ENCODE peak calls at places on chromosomes 3 and 15, in four cellular contexts. B is WTC11, P is K562, J is SK-N-SH. H is an unnamed sample.
A peak's percentile ranks its signal among the peaks of the same experiment; 100 is the strongest.

GRCh38 chr15:83209333-83209732 is 1.7 kb upstream of the HDGFL3 start:
- DNase-seq in J (no peak), P (no peak), B (peak; percentile 16), H (no peak)

GRCh38 chr3:126527455-126528211 is 3.7 kb downstream of the CHST13 start:
- DNase-seq in B (peak; percentile 39), P (no peak), J (no peak), H (no peak)

GRCh38 chr3:86985427-86985826 is 5.5 kb downstream of the VGLL3 start:
- DNase-seq in B (no peak), P (no peak), J (no peak), H (no peak)

GRCh38 chr15:45180201-45180600 is 7.6 kb downstream of the SHF start:
- DNase-seq in B (no peak), P (no peak), J (peak; percentile 5), H (no peak)

GRCh38 chr15:92899910-92900711 is at the start of gene CHD2:
- DNase-seq in J (peak; percentile 84), P (peak; percentile 83), B (peak; percentile 79), H (peak; percentile 82)

GRCh38 chr3:131107637-131108433 is 81.2 kb downstream of the NEK11 start:
- DNase-seq in B (no peak), J (no peak), P (no peak), H (no peak)

GRCh38 chr15:97521894-97522293 is 438.6 kb upstream of the ARRDC4 start:
- DNase-seq in P (no peak), B (peak; percentile 11), J (no peak), H (no peak)

GRCh38 chr15:78624651-78625590 is 4.1 kb upstream of the CHRNA3 start:
- DNase-seq in B (no peak), P (no peak), J (no peak), H (no peak)

GRCh38 chr3:46680298-46680826 is 13.1 kb downstream of the ALS2CL start:
- DNase-seq in J (no peak), P (no peak), B (no peak), H (no peak)

GRCh38 chr3:141648055-141648910 is 89.8 kb upstream of the RNF7 start:
- DNase-seq in J (no peak), B (no peak), P (no peak), H (no peak)

GRCh38 chr3:126612464-126613205 is 42.3 kb downstream of the TXNRD3 start:
- DNase-seq in B (no peak), J (peak; percentile 62), P (no peak), H (no peak)

DNA sequence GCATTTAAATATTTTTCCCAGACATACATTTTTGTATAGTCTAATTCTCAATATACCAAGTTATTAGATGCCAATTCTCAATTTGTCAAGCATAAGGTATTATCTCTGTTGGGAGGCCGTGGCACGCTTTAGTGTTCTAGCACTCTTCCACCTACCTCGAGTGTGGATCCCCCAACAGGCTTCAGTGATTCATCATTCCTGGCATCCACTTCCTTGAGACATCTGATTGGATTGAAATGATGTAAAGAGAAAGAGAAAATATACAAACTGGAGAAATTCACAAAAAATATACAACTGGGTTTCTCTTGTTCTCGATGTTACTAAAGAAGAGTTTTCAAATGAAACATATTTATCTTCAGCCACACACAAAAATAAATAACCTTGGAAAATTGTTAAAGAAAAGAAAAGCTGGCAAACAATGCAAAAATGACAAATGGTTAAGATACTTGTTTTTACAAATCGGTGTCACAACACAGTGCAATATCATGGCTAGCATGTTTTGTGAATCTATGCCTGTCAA is 218.0 kb upstream of the CDIN1 start:
- DNase-seq in J (no peak), B (no peak), P (no peak), H (no peak)
- TF ChIP-seq USF1 in J (no peak), B (no peak), P (no peak), H (no peak)

DNA sequence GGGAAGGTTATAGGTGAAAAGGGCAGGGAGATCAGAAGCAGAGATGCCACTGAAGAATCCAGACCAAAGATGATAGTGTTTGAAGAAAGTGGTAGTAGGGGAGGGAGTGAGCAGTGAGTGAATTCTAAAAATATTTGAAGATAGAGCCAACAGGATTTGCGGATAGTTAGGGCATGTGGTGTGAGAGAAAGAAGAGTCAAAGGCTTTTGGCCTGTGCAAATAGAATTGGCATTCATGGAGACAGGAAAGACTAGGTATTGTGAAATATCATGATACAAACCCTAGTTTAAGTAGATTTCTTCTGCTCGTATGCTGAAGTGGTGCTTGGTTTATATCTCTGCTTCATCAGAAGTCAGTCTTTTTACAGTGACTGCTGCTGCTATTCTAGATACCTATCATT is 224.2 kb upstream of the CFAP20DC start:
- DNase-seq in P (no peak), B (no peak), J (no peak), H (no peak)
- TF ChIP-seq USF1 in P (no peak), B (no peak), J (no peak), H (no peak)

DNA sequence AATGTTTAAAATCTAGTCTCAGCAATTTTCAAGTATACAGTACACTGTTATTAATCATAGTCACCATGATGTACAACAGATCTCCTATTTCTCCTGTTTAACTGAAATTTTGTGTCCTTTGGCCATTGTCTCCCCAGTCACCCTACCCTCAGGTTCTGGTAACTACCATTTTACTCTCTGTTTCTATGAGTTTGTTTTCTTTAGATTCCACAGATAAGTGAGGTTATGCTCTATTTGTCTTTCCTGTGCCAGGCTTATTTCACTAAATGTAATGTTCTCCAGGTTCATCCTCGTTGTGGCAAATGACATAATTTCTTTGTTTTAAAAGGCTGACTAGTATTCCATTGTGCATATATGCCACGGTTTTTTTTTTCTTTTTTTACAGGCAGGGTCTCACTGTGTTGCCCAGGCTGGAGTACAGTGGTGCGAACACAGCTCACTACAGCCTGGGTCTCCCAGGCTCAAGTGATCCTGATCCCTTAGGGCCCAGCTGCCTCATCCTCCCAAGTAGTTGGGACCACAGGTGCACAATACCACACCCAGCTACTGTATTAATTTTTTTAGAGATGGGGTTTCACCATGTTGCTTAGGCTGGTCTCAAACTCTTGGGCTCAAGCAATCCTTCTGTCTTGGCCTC is 50.0 kb downstream of the RAB7A start:
- DNase-seq in P (no peak), B (no peak), J (peak; percentile 49), H (no peak)
- TF ChIP-seq USF1 in P (no peak), B (no peak), J (no peak), H (no peak)

GRCh38 chr15:100284701-100285100 is 57.1 kb downstream of the ADAMTS17 start:
- DNase-seq in P (no peak), J (no peak), B (no peak), H (no peak)
- TF ChIP-seq USF1 in P (no peak), J (no peak), B (no peak), H (no peak)

DNA sequence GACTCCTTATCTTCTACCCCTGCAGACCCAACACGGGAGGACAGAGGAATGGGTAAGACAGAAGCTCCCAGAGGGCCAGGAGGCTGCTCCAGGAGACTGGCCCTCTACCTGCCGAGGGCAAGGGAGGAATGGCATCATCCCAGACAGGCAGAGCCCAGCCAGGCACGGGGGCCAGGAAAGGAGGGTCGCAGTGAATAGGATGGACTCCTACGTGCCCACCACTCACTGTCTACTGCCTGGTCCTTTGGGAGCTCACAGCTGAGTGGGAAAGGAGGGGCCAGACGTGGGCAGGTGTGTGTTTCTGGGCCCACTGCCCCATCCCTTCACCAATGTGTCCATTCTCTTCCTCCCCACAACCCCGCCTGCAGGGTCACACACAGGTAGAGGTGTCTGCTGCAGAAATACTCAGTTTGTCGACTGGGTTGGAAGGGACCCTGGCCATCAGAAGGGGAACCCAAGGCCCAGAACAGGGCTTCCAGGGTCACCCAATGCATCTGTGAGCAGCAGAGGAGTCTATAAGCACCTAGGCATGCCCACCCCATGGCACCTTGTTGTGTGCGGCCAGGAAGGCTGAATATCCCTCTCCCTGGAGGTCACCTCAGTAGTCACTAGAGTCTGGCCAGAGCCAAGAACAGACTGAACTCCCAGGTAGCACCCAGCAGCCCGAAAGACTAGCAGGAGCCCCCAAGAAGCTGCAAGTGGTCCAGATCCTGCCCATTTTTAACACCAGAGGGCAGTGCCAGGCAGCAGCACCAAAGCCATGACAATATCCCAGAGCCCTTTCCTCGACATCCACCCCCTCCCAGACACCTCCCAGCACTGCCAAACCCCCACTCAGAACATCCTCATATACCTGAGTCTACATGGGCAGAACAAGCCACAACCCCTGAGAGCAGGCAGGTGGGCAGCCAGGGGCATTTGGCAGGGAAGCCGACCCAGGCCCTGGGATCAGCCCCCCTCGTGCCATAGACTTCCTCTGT is 24.0 kb downstream of the TKT start:
- DNase-seq in B (no peak), P (no peak), J (peak; percentile 37), H (no peak)
- TF ChIP-seq USF1 in B (no peak), P (no peak), J (no peak), H (no peak)